ENCODE peak calls at places on chromosomes 12 and 14, in seven cellular contexts. M, K, V, A, S, O and F are unnamed samples.

GRCh38 chr12:71664411-71665108 is 459 bp downstream of the THAP2 start:
- DNase-seq in M (no peak), K (no peak), V (no peak), A (no peak), S (no peak), O (no peak), F (no peak)

GRCh38 chr12:2416158-2416557 is 363.4 kb downstream of the CACNA1C start:
- DNase-seq in M (no peak), K (no peak), V (no peak), A (no peak), S (no peak), O (no peak), F (no peak)

GRCh38 chr12:24909667-24910066 is 39.2 kb downstream of the BCAT1 start:
- DNase-seq in M (peak), K (no peak), V (peak), A (no peak), S (no peak), O (peak), F (peak)

GRCh38 chr14:22200977-22201605 is 387.9 kb downstream of the DAD1 start:
- DNase-seq in M (no peak), K (no peak), V (no peak), A (peak), S (peak), O (no peak), F (no peak)

GRCh38 chr12:25971675-25972035 is 13.2 kb downstream of the RASSF8 start:
- DNase-seq in M (no peak), K (no peak), V (no peak), A (no peak), S (no peak), O (no peak), F (no peak)

GRCh38 chr12:131454418-131455217 is 256.3 kb upstream of the SFSWAP start:
- DNase-seq in M (no peak), K (peak), V (no peak), A (peak), S (peak), O (no peak), F (no peak)

GRCh38 chr12:122422769-122423257 is 344 bp upstream of the CLIP1 start:
- DNase-seq in M (peak), K (peak), V (no peak), A (peak), S (no peak), O (no peak), F (no peak)

GRCh38 chr14:105290598-105291356 is 10.0 kb downstream of the BRF1 start:
- DNase-seq in M (no peak), K (no peak), V (no peak), A (peak), S (no peak), O (no peak), F (no peak)

GRCh38 chr12:131681257-131681620 is 29.7 kb upstream of the SFSWAP start:
- DNase-seq in M (no peak), K (no peak), V (no peak), A (no peak), S (no peak), O (no peak), F (no peak)

GRCh38 chr14:48690349-48690748 is 895.8 kb downstream of the RPS29 start:
- DNase-seq in M (no peak), K (no peak), V (no peak), A (no peak), S (no peak), O (no peak), F (no peak)

GRCh38 chr14:51318777-51319176 is 78.7 kb downstream of the TMX1 start:
- DNase-seq in M (no peak), K (no peak), V (no peak), A (no peak), S (no peak), O (no peak), F (no peak)

GRCh38 chr12:78209851-78210493 is 379.3 kb downstream of the NAV3 start:
- DNase-seq in M (no peak), K (no peak), V (peak), A (no peak), S (no peak), O (no peak), F (no peak)

GRCh38 chr12:127664901-127665300 is 602.1 kb upstream of the TMEM132C start:
- DNase-seq in M (no peak), K (no peak), V (peak), A (no peak), S (no peak), O (no peak), F (no peak)

GRCh38 chr14:54773171-54774006 is 129.2 kb downstream of the GCH1 start:
- DNase-seq in M (peak), K (peak), V (peak), A (peak), S (peak), O (peak), F (peak)

GRCh38 chr14:102532204-102532658 is 22.7 kb upstream of the ANKRD9 start:
- DNase-seq in M (no peak), K (no peak), V (no peak), A (no peak), S (peak), O (no peak), F (no peak)

GRCh38 chr14:62084020-62084419 is 321.8 kb downstream of the SNAPC1 start:
- DNase-seq in M (no peak), K (no peak), V (no peak), A (no peak), S (no peak), O (no peak), F (no peak)

GRCh38 chr14:70097576-70098256 is 91.0 kb downstream of the SLC8A3 start:
- DNase-seq in M (no peak), K (no peak), V (no peak), A (no peak), S (no peak), O (no peak), F (no peak)

GRCh38 chr12:95942106-95942531 is 295 bp downstream of the CCDC38 start:
- DNase-seq in M (no peak), K (no peak), V (no peak), A (peak), S (peak), O (no peak), F (no peak)

GRCh38 chr12:95942532-95943230 is at the start of gene CCDC38:
- DNase-seq in M (peak), K (peak), V (no peak), A (peak), S (peak), O (no peak), F (no peak)

GRCh38 chr12:95940514-95940913 is 1.9 kb downstream of the CCDC38 start:
- DNase-seq in M (no peak), K (no peak), V (no peak), A (no peak), S (no peak), O (no peak), F (no peak)

GRCh38 chr12:95944108-95944704 is 1.1 kb downstream of the AMDHD1 start:
- DNase-seq in M (no peak), K (no peak), V (no peak), A (no peak), S (no peak), O (no peak), F (no peak)

DNA sequence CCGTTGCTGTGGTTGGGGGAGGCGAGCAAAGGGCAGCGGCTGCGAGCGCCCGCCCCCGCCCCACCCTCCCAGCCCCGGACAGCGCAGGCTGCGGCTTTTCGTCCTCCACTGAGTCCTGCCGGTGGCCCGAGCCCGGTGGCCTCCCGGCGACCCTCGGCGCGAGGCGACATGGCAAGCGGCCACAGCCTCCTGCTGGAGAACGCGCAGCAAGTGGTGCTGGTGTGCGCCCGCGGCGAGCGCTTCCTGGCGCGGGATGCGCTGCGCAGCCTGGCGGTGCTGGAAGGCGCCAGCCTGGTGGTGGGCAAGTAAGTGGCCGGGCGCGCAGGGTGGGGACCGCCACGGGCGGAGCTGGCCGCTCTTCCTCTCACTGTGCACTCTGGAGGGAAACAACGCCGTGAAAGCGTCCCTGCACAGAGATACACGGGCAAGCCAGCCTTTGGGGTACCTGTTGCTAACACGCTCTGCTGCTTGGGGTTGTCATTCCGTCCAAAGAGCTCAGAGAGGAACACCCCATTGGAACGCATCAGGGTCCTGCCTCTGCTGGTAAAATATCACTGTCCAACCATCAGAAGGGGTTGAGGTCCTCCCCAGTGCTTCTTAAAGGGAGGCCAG is at the start of gene AMDHD1:
- DNase-seq in M (no peak), K (peak), V (no peak), A (peak), S (peak), O (no peak), F (no peak)
- TF ChIP-seq CTCF in M (no peak), K (peak), V (peak), A (peak), S (peak), O (peak), F (peak)

GRCh38 chr14:65286443-65286842 is 126.1 kb upstream of the FUT8 start:
- DNase-seq in M (no peak), K (no peak), V (no peak), A (peak), S (no peak), O (no peak), F (no peak)
- TF ChIP-seq CTCF in M (no peak), K (peak), V (peak), A (peak), S (no peak), O (no peak), F (peak)

GRCh38 chr12:52023182-52023975 is 16.6 kb downstream of the TAMALIN start:
- DNase-seq in M (peak), K (peak), V (no peak), A (peak), S (peak), O (no peak), F (no peak)

GRCh38 chr12:52023976-52024688 is 17.4 kb downstream of the TAMALIN start:
- DNase-seq in M (no peak), K (no peak), V (no peak), A (no peak), S (no peak), O (no peak), F (no peak)

GRCh38 chr12:52027085-52027843 is 20.5 kb downstream of the TAMALIN start:
- DNase-seq in M (no peak), K (no peak), V (no peak), A (no peak), S (no peak), O (no peak), F (no peak)

GRCh38 chr12:52026267-52026666 is 19.5 kb downstream of the TAMALIN start:
- DNase-seq in M (no peak), K (no peak), V (no peak), A (no peak), S (no peak), O (no peak), F (no peak)

DNA sequence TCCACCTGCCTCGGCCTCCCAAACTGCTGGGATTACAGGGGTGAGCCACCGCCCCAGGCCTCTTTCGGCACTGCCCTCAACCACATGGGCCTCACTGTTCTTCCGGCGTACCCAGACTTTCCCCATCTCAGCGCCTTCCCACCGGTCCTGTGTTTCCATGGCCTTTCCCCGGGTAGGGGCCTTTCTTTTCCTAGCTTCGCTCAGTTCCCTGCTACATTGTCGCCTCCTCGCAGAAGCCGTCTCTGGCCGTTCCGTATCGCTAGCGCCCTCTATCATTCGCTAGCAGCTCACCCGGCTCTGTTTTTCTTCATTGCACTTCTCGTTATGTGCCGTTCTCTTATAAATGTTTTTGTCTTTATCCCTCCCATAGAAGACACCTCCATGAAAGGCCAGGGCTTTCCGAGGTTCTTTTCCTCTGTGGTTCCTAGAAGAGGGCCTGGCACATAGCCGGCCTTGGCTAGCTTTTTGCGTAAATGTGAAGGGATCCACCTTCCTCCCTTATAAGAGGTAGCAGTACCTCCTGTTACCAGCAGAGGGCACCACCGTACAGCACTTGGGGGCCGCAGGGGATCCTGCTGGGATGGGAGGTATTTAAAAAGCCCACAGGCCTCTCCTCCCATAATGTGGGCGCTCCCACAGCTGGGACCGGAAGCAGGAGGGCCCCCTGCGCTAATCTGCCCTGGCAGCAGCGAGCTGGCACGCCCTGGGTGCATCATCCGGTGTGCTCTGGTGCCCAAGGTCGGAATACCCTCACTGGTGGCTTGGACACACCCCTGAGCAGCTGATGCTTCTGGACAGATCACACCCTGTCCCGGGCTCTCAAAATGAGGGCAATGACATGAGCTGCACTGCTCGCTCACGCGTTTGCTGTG is 18.8 kb downstream of the TAMALIN start:
- DNase-seq in M (peak), K (peak), V (no peak), A (peak), S (peak), O (no peak), F (no peak)
- TF ChIP-seq CTCF in M (peak), K (peak), V (peak), A (peak), S (peak), O (peak), F (peak)

GRCh38 chr12:9940370-9940769 is 8.2 kb upstream of the CLEC2A start:
- DNase-seq in M (no peak), K (no peak), V (no peak), A (peak), S (no peak), O (no peak), F (no peak)
- TF ChIP-seq CTCF in M (no peak), K (peak), V (peak), A (peak), S (no peak), O (peak), F (peak)

GRCh38 chr12:102543494-102543893 is 63.1 kb upstream of the IGF1 start:
- DNase-seq in M (no peak), K (no peak), V (no peak), A (peak), S (no peak), O (no peak), F (no peak)
- TF ChIP-seq CTCF in M (no peak), K (peak), V (peak), A (no peak), S (no peak), O (peak), F (no peak)

DNA sequence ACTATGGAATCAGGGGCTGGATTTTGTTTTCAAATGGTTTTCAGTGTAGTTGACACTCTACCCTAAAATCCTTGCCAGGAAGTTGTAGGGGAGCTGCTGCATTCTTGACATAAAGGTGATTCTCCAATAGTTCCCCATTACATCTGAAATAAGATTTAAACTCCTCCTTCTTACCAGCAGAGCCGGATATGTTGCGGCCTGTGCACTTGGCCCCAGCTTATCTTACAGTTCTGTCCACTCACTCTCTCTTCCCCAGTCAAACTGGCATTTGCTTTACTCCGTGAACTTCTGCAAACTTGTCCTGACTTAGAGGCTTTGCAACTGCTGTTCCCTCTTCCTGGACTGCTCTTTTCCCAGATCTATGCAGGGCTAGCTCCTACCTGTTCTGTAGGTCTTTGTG is 929.5 kb downstream of the VRK1 start:
- DNase-seq in M (no peak), K (no peak), V (no peak), A (no peak), S (no peak), O (no peak), F (no peak)
- TF ChIP-seq CTCF in M (no peak), K (no peak), V (no peak), A (no peak), S (no peak), O (no peak), F (no peak)